ENCODE peak calls at places on chromosomes 16 and 17, in four cellular contexts. K is nucleus accumbens; E is GDM1; X is activated naive CD4-positive, alpha-beta T cell treated with anti-CD3 and anti-CD28 coated beads, Interleukin-2, amount 10 ng/mL, durations not matched to agents 7 days and 5 days. N is an unnamed sample.

GRCh38 chr17:83054518-83055125 is 24.8 kb upstream of the METRNL start:
- DNase-seq in K (no peak), E (no peak), X (no peak), N (no peak)

GRCh38 chr16:68378436-68379415 is 67.9 kb downstream of the PRMT7 start:
- DNase-seq in K (no peak), E (peak), X (no peak), N (no peak)

GRCh38 chr17:65537845-65538678 is 23.4 kb downstream of the AXIN2 start:
- DNase-seq in K (no peak), E (no peak), X (peak), N (no peak)

GRCh38 chr17:15464629-15465028 is 2.8 kb downstream of the CDRT4 start:
- DNase-seq in K (no peak), E (no peak), X (no peak), N (no peak)

GRCh38 chr17:79098282-79098867 is 23.8 kb downstream of the ENGASE start:
- DNase-seq in K (no peak), E (no peak), X (no peak), N (no peak)

GRCh38 chr16:30561212-30561816 is 3.1 kb upstream of the ZNF764 start:
- DNase-seq in K (no peak), E (peak), X (peak), N (peak)

GRCh38 chr16:66004706-66005105 is 361.8 kb upstream of the CDH5 start:
- DNase-seq in K (no peak), E (no peak), X (no peak), N (no peak)

GRCh38 chr17:38563362-38564253 is 42.1 kb downstream of the SRCIN1 start:
- DNase-seq in K (no peak), E (no peak), X (no peak), N (no peak)

GRCh38 chr16:85561248-85562101 is 51.6 kb upstream of the GSE1 start:
- DNase-seq in K (no peak), E (no peak), X (no peak), N (no peak)

GRCh38 chr17:27454089-27454488 is 2.2 kb upstream of the KSR1 start:
- DNase-seq in K (no peak), E (no peak), X (no peak), N (no peak)

GRCh38 chr16:85798901-85799496 is 345 bp downstream of the EMC8 start:
- DNase-seq in K (no peak), E (no peak), X (peak), N (no peak)

GRCh38 chr16:1772362-1772907 is at the start of gene EME2:
- DNase-seq in K (no peak), E (no peak), X (peak), N (peak)

N was measured in head of caudate nucleus.